ENCODE peak calls at places on chromosome 15, in nine cellular contexts. L, E, D, P, M, N, T, A and F are unnamed samples.

GRCh38 chr15:64515196-64515595 is 54.8 kb downstream of the ZNF609 start:
- DNase-seq in L (no peak), E (no peak), D (no peak), P (no peak), M (no peak), N (no peak), T (no peak), A (no peak), F (no peak)

GRCh38 chr15:41490355-41490754 is 3.3 kb upstream of the ITPKA start:
- DNase-seq in L (peak), E (no peak), D (no peak), P (no peak), M (peak), N (no peak), T (peak), A (peak), F (peak)

GRCh38 chr15:66027268-66027806 is 158.0 kb downstream of the RAB11A start:
- DNase-seq in L (no peak), E (no peak), D (no peak), P (no peak), M (peak), N (no peak), T (no peak), A (no peak), F (no peak)

GRCh38 chr15:71452893-71453292 is 337.6 kb downstream of the THSD4 start:
- DNase-seq in L (no peak), E (no peak), D (no peak), P (no peak), M (no peak), N (no peak), T (no peak), A (no peak), F (no peak)

GRCh38 chr15:41774062-41774872 is at the start of gene MAPKBP1:
- DNase-seq in L (peak), E (peak), D (peak), P (peak), M (peak), N (peak), T (peak), A (peak), F (peak)

GRCh38 chr15:68819451-68820204 is 1.1 kb downstream of the ANP32A start:
- DNase-seq in L (peak), E (no peak), D (peak), P (peak), M (peak), N (peak), T (peak), A (peak), F (peak)

GRCh38 chr15:39756806-39757522 is 25.7 kb downstream of the FSIP1 start:
- DNase-seq in L (peak), E (no peak), D (no peak), P (peak), M (peak), N (no peak), T (no peak), A (peak), F (peak)

GRCh38 chr15:39472661-39473657 is 107.9 kb upstream of the THBS1 start:
- DNase-seq in L (peak), E (no peak), D (peak), P (no peak), M (no peak), N (peak), T (no peak), A (no peak), F (no peak)

GRCh38 chr15:96122077-96123027 is 208.1 kb upstream of the NR2F2 start:
- DNase-seq in L (no peak), E (no peak), D (no peak), P (no peak), M (peak), N (no peak), T (no peak), A (no peak), F (peak)

GRCh38 chr15:23565395-23566069 is at the start of gene MKRN3:
- DNase-seq in L (peak), E (no peak), D (no peak), P (no peak), M (peak), N (no peak), T (peak), A (peak), F (no peak)

GRCh38 chr15:59501531-59502113 is 63.6 kb downstream of the FAM81A start:
- DNase-seq in L (peak), E (no peak), D (no peak), P (peak), M (peak), N (no peak), T (no peak), A (peak), F (peak)

GRCh38 chr15:54559405-54560064 is 581.3 kb downstream of the UNC13C start:
- DNase-seq in L (no peak), E (no peak), D (peak), P (no peak), M (no peak), N (no peak), T (no peak), A (no peak), F (no peak)

GRCh38 chr15:50009634-50010033 is 109.4 kb downstream of the ATP8B4 start:
- DNase-seq in L (no peak), E (no peak), D (no peak), P (no peak), M (no peak), N (no peak), T (no peak), A (no peak), F (no peak)

GRCh38 chr15:34582461-34583357 is 742 bp downstream of the GOLGA8B start:
- DNase-seq in L (peak), E (no peak), D (peak), P (peak), M (peak), N (no peak), T (peak), A (no peak), F (peak)

GRCh38 chr15:77160562-77161481 is 89.9 kb upstream of the TSPAN3 start:
- DNase-seq in L (peak), E (no peak), D (no peak), P (no peak), M (no peak), N (no peak), T (no peak), A (no peak), F (no peak)

GRCh38 chr15:59313703-59314332 is 58.9 kb downstream of the MYO1E start:
- DNase-seq in L (no peak), E (no peak), D (peak), P (no peak), M (peak), N (peak), T (no peak), A (peak), F (peak)

GRCh38 chr15:39944711-39945110 is 10.8 kb downstream of the EIF2AK4 start:
- DNase-seq in L (peak), E (no peak), D (no peak), P (no peak), M (peak), N (no peak), T (no peak), A (no peak), F (no peak)

GRCh38 chr15:80247320-80247719 is 4.7 kb downstream of the CTXND1 start:
- DNase-seq in L (no peak), E (no peak), D (no peak), P (no peak), M (no peak), N (no peak), T (no peak), A (no peak), F (no peak)

GRCh38 chr15:74364936-74365618 is 2.4 kb downstream of the CYP11A1 start:
- DNase-seq in L (no peak), E (no peak), D (no peak), P (no peak), M (no peak), N (no peak), T (no peak), A (no peak), F (no peak)

GRCh38 chr15:69744421-69745162 is 292.0 kb downstream of the RPLP1 start:
- DNase-seq in L (no peak), E (no peak), D (no peak), P (no peak), M (no peak), N (no peak), T (no peak), A (no peak), F (no peak)

GRCh38 chr15:66388576-66388975 is 1.9 kb downstream of the MAP2K1 start:
- DNase-seq in L (no peak), E (no peak), D (no peak), P (no peak), M (no peak), N (no peak), T (no peak), A (no peak), F (no peak)

GRCh38 chr15:66907826-66908502 is 157.4 kb upstream of the SMAD3 start:
- DNase-seq in L (peak), E (no peak), D (peak), P (no peak), M (no peak), N (peak), T (no peak), A (no peak), F (no peak)

GRCh38 chr15:89494006-89494405 is 2.4 kb downstream of the RHCG start:
- DNase-seq in L (no peak), E (no peak), D (no peak), P (no peak), M (no peak), N (no peak), T (no peak), A (no peak), F (no peak)

GRCh38 chr15:28944286-28944685 is 58.5 kb downstream of the APBA2 start:
- DNase-seq in L (no peak), E (no peak), D (no peak), P (no peak), M (no peak), N (no peak), T (no peak), A (no peak), F (no peak)

GRCh38 chr15:33586791-33587697 is 276.3 kb downstream of the RYR3 start:
- DNase-seq in L (no peak), E (no peak), D (no peak), P (peak), M (no peak), N (no peak), T (no peak), A (no peak), F (no peak)

GRCh38 chr15:101170568-101171350 is 81.1 kb downstream of the CHSY1 start:
- DNase-seq in L (peak), E (no peak), D (peak), P (no peak), M (peak), N (no peak), T (no peak), A (no peak), F (no peak)

GRCh38 chr15:39613271-39613670 is 32.4 kb downstream of the THBS1 start:
- DNase-seq in L (no peak), E (no peak), D (no peak), P (no peak), M (no peak), N (no peak), T (no peak), A (no peak), F (no peak)

GRCh38 chr15:78063966-78064365 is 13.5 kb downstream of the TBC1D2B start:
- DNase-seq in L (peak), E (no peak), D (no peak), P (no peak), M (no peak), N (no peak), T (no peak), A (no peak), F (no peak)

GRCh38 chr15:74517096-74517495 is 23.9 kb upstream of the ARID3B start:
- DNase-seq in L (no peak), E (no peak), D (no peak), P (no peak), M (no peak), N (no peak), T (no peak), A (no peak), F (no peak)

GRCh38 chr15:79089331-79089889 is 1.2 kb downstream of the RASGRF1 start:
- DNase-seq in L (no peak), E (peak), D (no peak), P (no peak), M (no peak), N (no peak), T (no peak), A (no peak), F (no peak)

GRCh38 chr15:76684002-76684401 is 221.1 kb downstream of the SCAPER start:
- DNase-seq in L (no peak), E (no peak), D (no peak), P (no peak), M (no peak), N (no peak), T (no peak), A (no peak), F (no peak)

GRCh38 chr15:47360296-47360695 is 357.0 kb upstream of the SEMA6D start:
- DNase-seq in L (no peak), E (no peak), D (no peak), P (no peak), M (no peak), N (no peak), T (no peak), A (no peak), F (no peak)

GRCh38 chr15:69780374-69780773 is 317.3 kb downstream of the TLE3 start:
- DNase-seq in L (peak), E (no peak), D (no peak), P (no peak), M (no peak), N (no peak), T (no peak), A (no peak), F (no peak)

GRCh38 chr15:95368211-95368610 is 962.3 kb upstream of the NR2F2 start:
- DNase-seq in L (peak), E (no peak), D (peak), P (no peak), M (no peak), N (no peak), T (no peak), A (no peak), F (no peak)

GRCh38 chr15:28885630-28886430 is at the start of gene APBA2:
- DNase-seq in L (peak), E (no peak), D (no peak), P (peak), M (no peak), N (no peak), T (peak), A (no peak), F (peak)

GRCh38 chr15:33131880-33132279 is 62.6 kb downstream of the FMN1 start:
- DNase-seq in L (peak), E (no peak), D (no peak), P (no peak), M (peak), N (no peak), T (no peak), A (no peak), F (no peak)